ENCODE peak calls at places on chromosomes 13 and 19, in four cellular contexts. O is dorsolateral prefrontal cortex, U is lower leg skin, N is GM12865. C is an unnamed sample.

GRCh38 chr19:428144-428543 is 19.2 kb upstream of the C2CD4C start:
- DNase-seq in O (no peak), U (no peak), N (no peak), C (no peak)

GRCh38 chr13:85137516-85137915 is 661.7 kb downstream of the SLITRK6 start:
- DNase-seq in O (no peak), U (no peak), N (no peak), C (no peak)

GRCh38 chr13:22076658-22077057 is 405.8 kb downstream of the FGF9 start:
- DNase-seq in O (no peak), U (no peak), N (peak; percentile 27), C (no peak)

GRCh38 chr13:112727581-112727980 is 37.7 kb downstream of the ATP11A start:
- DNase-seq in O (no peak), U (no peak), N (no peak), C (no peak)

GRCh38 chr19:34075661-34076091 is 96.6 kb upstream of the LSM14A start:
- DNase-seq in O (no peak), U (no peak), N (no peak), C (no peak)

GRCh38 chr19:40279761-40280607 is 5.2 kb downstream of the AKT2 start:
- DNase-seq in O (no peak), U (no peak), N (peak; percentile 26), C (no peak)

GRCh38 chr19:21586341-21587116 is 81.1 kb downstream of the ZNF429 start:
- DNase-seq in O (no peak), U (no peak), N (no peak), C (no peak)

GRCh38 chr19:24074720-24075119 is 12.3 kb upstream of the ZNF254 start:
- DNase-seq in O (no peak), U (no peak), N (no peak), C (no peak)